ENCODE peak calls at places on chromosomes 4 and X, in four cellular contexts. C, T, U and L are unnamed samples.

GRCh38 chr4:40908297-40908696 is 158.5 kb downstream of the NSUN7 start:
- DNase-seq in C (no peak), T (no peak), U (peak; percentile 46), L (no peak)

GRCh38 chr4:84418032-84418709 is 80.9 kb downstream of the NKX6-1 start:
- DNase-seq in C (peak; percentile 7), T (peak; percentile 45), U (no peak), L (no peak)

GRCh38 chr4:128823025-128823661 is 13.6 kb downstream of the JADE1 start:
- DNase-seq in C (no peak), T (no peak), U (no peak), L (no peak)

GRCh38 chr4:18850763-18851331 is 829.3 kb upstream of the LCORL start:
- DNase-seq in C (no peak), T (no peak), U (no peak), L (no peak)

GRCh38 chrX:25049347-25049746 is 33.6 kb upstream of the ARX start:
- DNase-seq in C (no peak), T (no peak), U (no peak), L (no peak)

GRCh38 chr4:83231620-83232056 is 53.0 kb downstream of the COQ2 start:
- DNase-seq in C (no peak), T (no peak), U (no peak), L (peak; percentile 72)

GRCh38 chrX:138740361-138740760 is 28.8 kb upstream of the FGF13 start:
- DNase-seq in C (no peak), T (no peak), U (no peak), L (no peak)

GRCh38 chrX:29587107-29587506 is 628.3 kb upstream of the MAGEB2 start:
- DNase-seq in C (no peak), T (no peak), U (no peak), L (no peak)